ENCODE peak calls at places on chromosomes 5 and 9, in four cellular contexts. One of them, this sample, is unnamed.

GRCh38 chr9:98038958-98039357 is 17.6 kb upstream of the NANS start:
- DNase-seq in choroid plexus epithelial cell: no peak
- DNase-seq in CD8-positive, alpha-beta T cell: no peak
- DNase-seq in heart right ventricle: no peak
- DNase-seq in this sample: no peak

GRCh38 chr5:112238473-112238872 is 180.6 kb downstream of the EPB41L4A start:
- DNase-seq in choroid plexus epithelial cell: no peak
- DNase-seq in CD8-positive, alpha-beta T cell: no peak
- DNase-seq in heart right ventricle: no peak
- DNase-seq in this sample: no peak

GRCh38 chr9:133050142-133050541 is 11.6 kb upstream of the CEL start:
- DNase-seq in choroid plexus epithelial cell: peak; percentile 68
- DNase-seq in CD8-positive, alpha-beta T cell: no peak
- DNase-seq in heart right ventricle: no peak
- DNase-seq in this sample: peak; percentile 70

GRCh38 chr5:159182691-159183090 is 26.7 kb downstream of the RNF145 start:
- DNase-seq in choroid plexus epithelial cell: peak; percentile 61
- DNase-seq in CD8-positive, alpha-beta T cell: no peak
- DNase-seq in heart right ventricle: no peak
- DNase-seq in this sample: no peak

GRCh38 chr5:150642567-150642927 is 2.1 kb downstream of the SYNPO start:
- DNase-seq in choroid plexus epithelial cell: peak; percentile 89
- DNase-seq in CD8-positive, alpha-beta T cell: no peak
- DNase-seq in heart right ventricle: peak; percentile 64
- DNase-seq in this sample: no peak

GRCh38 chr9:70600479-70600878 is 186.0 kb upstream of the KLF9 start:
- DNase-seq in choroid plexus epithelial cell: peak; percentile 89
- DNase-seq in CD8-positive, alpha-beta T cell: no peak
- DNase-seq in heart right ventricle: no peak
- DNase-seq in this sample: no peak

GRCh38 chr5:38922199-38922598 is 76.4 kb downstream of the OSMR start:
- DNase-seq in choroid plexus epithelial cell: peak; percentile 79
- DNase-seq in CD8-positive, alpha-beta T cell: peak; percentile 28
- DNase-seq in heart right ventricle: peak; percentile 33
- DNase-seq in this sample: peak; percentile 53

GRCh38 chr5:6430418-6431028 is 18.1 kb upstream of the UBE2QL1 start:
- DNase-seq in choroid plexus epithelial cell: no peak
- DNase-seq in CD8-positive, alpha-beta T cell: no peak
- DNase-seq in heart right ventricle: peak; percentile 66
- DNase-seq in this sample: no peak

GRCh38 chr5:145347026-145347616 is 488.0 kb downstream of the PRELID2 start:
- DNase-seq in choroid plexus epithelial cell: peak; percentile 94
- DNase-seq in CD8-positive, alpha-beta T cell: no peak
- DNase-seq in heart right ventricle: no peak
- DNase-seq in this sample: no peak

GRCh38 chr9:129650680-129651235 is 8.8 kb upstream of the ASB6 start:
- DNase-seq in choroid plexus epithelial cell: peak; percentile 36
- DNase-seq in CD8-positive, alpha-beta T cell: no peak
- DNase-seq in heart right ventricle: no peak
- DNase-seq in this sample: no peak

GRCh38 chr5:131488463-131488862 is 146.6 kb downstream of the RAPGEF6 start:
- DNase-seq in choroid plexus epithelial cell: peak; percentile 8
- DNase-seq in CD8-positive, alpha-beta T cell: no peak
- DNase-seq in heart right ventricle: no peak
- DNase-seq in this sample: no peak

GRCh38 chr5:136235316-136235715 is 42.4 kb upstream of the SMIM32 start:
- DNase-seq in choroid plexus epithelial cell: no peak
- DNase-seq in CD8-positive, alpha-beta T cell: no peak
- DNase-seq in heart right ventricle: no peak
- DNase-seq in this sample: no peak

GRCh38 chr5:38373733-38374132 is 115.4 kb downstream of the EGFLAM start:
- DNase-seq in choroid plexus epithelial cell: peak; percentile 71
- DNase-seq in CD8-positive, alpha-beta T cell: no peak
- DNase-seq in heart right ventricle: no peak
- DNase-seq in this sample: no peak

GRCh38 chr5:76046761-76047160 is 36.4 kb upstream of the SV2C start:
- DNase-seq in choroid plexus epithelial cell: no peak
- DNase-seq in CD8-positive, alpha-beta T cell: no peak
- DNase-seq in heart right ventricle: no peak
- DNase-seq in this sample: no peak

GRCh38 chr9:136687721-136688223 is 515 bp upstream of the AGPAT2 start:
- DNase-seq in choroid plexus epithelial cell: no peak
- DNase-seq in CD8-positive, alpha-beta T cell: no peak
- DNase-seq in heart right ventricle: no peak
- DNase-seq in this sample: no peak

GRCh38 chr5:27437594-27438200 is 399.3 kb upstream of the CDH9 start:
- DNase-seq in choroid plexus epithelial cell: peak; percentile 18
- DNase-seq in CD8-positive, alpha-beta T cell: no peak
- DNase-seq in heart right ventricle: no peak
- DNase-seq in this sample: no peak

GRCh38 chr5:1930880-1931589 is 48.3 kb upstream of the IRX4 start:
- DNase-seq in choroid plexus epithelial cell: no peak
- DNase-seq in CD8-positive, alpha-beta T cell: no peak
- DNase-seq in heart right ventricle: peak; percentile 54
- DNase-seq in this sample: no peak

GRCh38 chr5:133866903-133867245 is 101.6 kb downstream of the C5orf15 start:
- DNase-seq in choroid plexus epithelial cell: no peak
- DNase-seq in CD8-positive, alpha-beta T cell: no peak
- DNase-seq in heart right ventricle: no peak
- DNase-seq in this sample: no peak

GRCh38 chr9:136052433-136052880 is 42.6 kb downstream of the NACC2 start:
- DNase-seq in choroid plexus epithelial cell: no peak
- DNase-seq in CD8-positive, alpha-beta T cell: no peak
- DNase-seq in heart right ventricle: no peak
- DNase-seq in this sample: no peak

DNA sequence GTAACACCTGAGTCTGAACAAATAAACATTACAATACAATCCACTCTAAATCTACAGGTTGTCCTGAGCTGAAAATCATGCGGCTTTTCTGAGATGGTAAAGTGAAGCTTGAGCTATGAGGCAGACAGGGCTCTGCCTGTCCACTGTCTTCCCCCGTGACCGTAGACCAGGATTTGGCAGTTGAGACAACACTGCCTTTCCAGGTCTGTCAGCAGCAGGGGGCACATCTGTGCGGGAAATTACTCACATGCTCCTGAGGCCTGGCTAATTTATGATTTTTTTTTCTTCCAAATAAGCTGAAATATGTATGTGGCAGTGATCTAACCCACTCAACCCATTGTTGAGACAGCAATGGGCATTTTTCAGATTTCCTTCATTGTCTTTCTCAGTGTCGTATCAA is 307.9 kb downstream of the FBXL7 start:
- DNase-seq in choroid plexus epithelial cell: peak; percentile 89
- DNase-seq in CD8-positive, alpha-beta T cell: no peak
- DNase-seq in heart right ventricle: no peak
- DNase-seq in this sample: no peak
- TF ChIP-seq CTCF in choroid plexus epithelial cell: peak; percentile 54
- TF ChIP-seq CTCF in CD8-positive, alpha-beta T cell: no peak
- TF ChIP-seq CTCF in heart right ventricle: peak; percentile 57
- TF ChIP-seq CTCF in this sample: peak; percentile 50

GRCh38 chr5:179187681-179188575 is 127.8 kb downstream of the ZNF354C start:
- DNase-seq in choroid plexus epithelial cell: no peak
- DNase-seq in CD8-positive, alpha-beta T cell: no peak
- DNase-seq in heart right ventricle: no peak
- DNase-seq in this sample: no peak
- H3K4me3 ChIP-seq in choroid plexus epithelial cell: no peak overlapping the region
- H3K4me3 ChIP-seq in CD8-positive, alpha-beta T cell: no peak overlapping the region
- H3K4me3 ChIP-seq in heart right ventricle: no peak overlapping the region
- H3K4me3 ChIP-seq in this sample: no peak overlapping the region

DNA sequence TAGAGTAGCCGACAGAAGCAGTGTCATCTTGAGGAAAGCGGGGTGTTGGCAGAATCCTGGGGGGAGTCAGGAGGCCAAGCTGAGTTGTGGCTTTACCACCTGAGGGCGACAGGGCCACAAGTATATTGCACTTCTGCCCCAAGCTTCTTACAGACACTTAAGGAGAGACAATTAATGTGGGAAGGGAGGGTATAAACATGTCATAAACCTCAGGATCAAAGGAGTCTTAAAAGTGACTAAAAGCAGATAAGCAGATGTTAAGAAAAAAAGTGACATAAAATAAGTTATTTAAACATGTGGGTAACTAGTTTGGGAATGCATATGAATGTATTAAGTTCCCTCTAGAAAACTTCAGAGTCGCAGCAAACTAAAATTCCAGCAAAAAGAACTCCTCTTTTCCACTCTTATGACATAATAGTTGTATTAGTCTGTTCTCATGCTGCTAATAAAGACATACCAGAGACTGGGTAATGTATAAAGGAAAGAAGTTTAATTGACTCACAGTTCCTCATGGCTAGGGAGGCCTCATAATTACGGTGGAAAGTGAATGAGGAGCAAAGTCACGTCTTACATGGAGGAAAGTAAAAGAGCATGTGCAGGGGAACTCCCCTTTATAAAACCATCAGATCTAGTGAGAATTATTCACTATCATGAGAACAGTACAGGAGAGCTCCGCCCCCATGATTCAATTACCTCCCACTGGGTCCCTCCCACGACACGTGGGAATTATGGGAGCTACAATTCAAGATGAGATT is 63.8 kb downstream of the ERAP1 start:
- DNase-seq in choroid plexus epithelial cell: no peak
- DNase-seq in CD8-positive, alpha-beta T cell: no peak
- DNase-seq in heart right ventricle: no peak
- DNase-seq in this sample: no peak
- TF ChIP-seq CTCF in choroid plexus epithelial cell: no peak
- TF ChIP-seq CTCF in CD8-positive, alpha-beta T cell: no peak
- TF ChIP-seq CTCF in heart right ventricle: no peak
- TF ChIP-seq CTCF in this sample: no peak

GRCh38 chr5:172768098-172768572 is 2.9 kb downstream of the DUSP1 start:
- DNase-seq in choroid plexus epithelial cell: no peak
- DNase-seq in CD8-positive, alpha-beta T cell: no peak
- DNase-seq in heart right ventricle: no peak
- DNase-seq in this sample: no peak
- H3K4me3 ChIP-seq in choroid plexus epithelial cell: peak overlapping the region; percentile 76
- H3K4me3 ChIP-seq in CD8-positive, alpha-beta T cell: no peak overlapping the region
- H3K4me3 ChIP-seq in heart right ventricle: peak overlapping the region; percentile 95
- H3K4me3 ChIP-seq in this sample: peak overlapping the region; percentile 88

This sample was measured in dorsolateral prefrontal cortex.